ENCODE peak calls at places on chromosomes 1 and 21, in four cellular contexts. U is choroid plexus epithelial cell, C is endothelial cell, H is ovary. Q is an unnamed sample.

GRCh38 chr1:22024485-22025367 is 23.3 kb downstream of the CELA3A start:
- DNase-seq in U (peak), C (peak), H (peak), Q (peak)

GRCh38 chr1:91564888-91565700 is 64.4 kb downstream of the CDC7 start:
- DNase-seq in U (peak), C (no peak), H (no peak), Q (no peak)

GRCh38 chr1:151175910-151176309 is at the start of gene TMOD4:
- DNase-seq in U (peak), C (no peak), H (no peak), Q (no peak)

GRCh38 chr1:234518876-234519275 is 39.9 kb upstream of the TARBP1 start:
- DNase-seq in U (no peak), C (no peak), H (no peak), Q (no peak)

GRCh38 chr1:111725192-111725591 is 14.0 kb downstream of the INKA2 start:
- DNase-seq in U (no peak), C (no peak), H (no peak), Q (no peak)

GRCh38 chr1:155010211-155010918 is 7.8 kb downstream of the ZBTB7B start:
- DNase-seq in U (no peak), C (no peak), H (no peak), Q (no peak)

GRCh38 chr21:33543505-33544129 is 779 bp downstream of the SON start:
- DNase-seq in U (no peak), C (peak), H (no peak), Q (peak)

GRCh38 chr21:29586696-29587095 is 288.0 kb downstream of the BACH1 start:
- DNase-seq in U (peak), C (no peak), H (no peak), Q (no peak)

GRCh38 chr1:84702143-84702542 is 11.9 kb upstream of the SSX2IP start:
- DNase-seq in U (no peak), C (no peak), H (no peak), Q (no peak)

GRCh38 chr1:27235827-27236226 is 1.4 kb downstream of the WDTC1 start:
- DNase-seq in U (peak), C (no peak), H (no peak), Q (no peak)

GRCh38 chr1:243799908-243800307 is 50.1 kb downstream of the AKT3 start:
- DNase-seq in U (peak), C (no peak), H (no peak), Q (no peak)

GRCh38 chr1:223444411-223444810 is 51.2 kb downstream of the CCDC185 start:
- DNase-seq in U (no peak), C (no peak), H (no peak), Q (no peak)

GRCh38 chr1:175152006-175152652 is 40.4 kb downstream of the KIAA0040 start:
- DNase-seq in U (peak), C (peak), H (peak), Q (peak)

GRCh38 chr21:43306911-43307676 is 119.8 kb downstream of the SIK1 start:
- DNase-seq in U (peak), C (no peak), H (no peak), Q (no peak)

GRCh38 chr1:18139198-18139981 is 31.8 kb downstream of the IGSF21 start:
- DNase-seq in U (no peak), C (no peak), H (no peak), Q (no peak)

GRCh38 chr21:42036313-42036712 is 26.2 kb upstream of the ZBTB21 start:
- DNase-seq in U (no peak), C (no peak), H (no peak), Q (no peak)

GRCh38 chr21:44927587-44928461 is 7.1 kb upstream of the ITGB2 start:
- DNase-seq in U (peak), C (no peak), H (no peak), Q (no peak)

GRCh38 chr21:14686466-14687276 is 140.6 kb upstream of the SAMSN1 start:
- DNase-seq in U (peak), C (no peak), H (no peak), Q (no peak)

GRCh38 chr1:235424092-235424491 is 56.9 kb downstream of the TBCE start:
- DNase-seq in U (no peak), C (no peak), H (no peak), Q (no peak)

GRCh38 chr1:156458181-156458503 is 42.4 kb downstream of the MEF2D start:
- DNase-seq in U (peak), C (no peak), H (no peak), Q (no peak)

GRCh38 chr1:21638531-21639341 is 30.4 kb downstream of the RAP1GAP start:
- DNase-seq in U (peak), C (no peak), H (no peak), Q (no peak)

GRCh38 chr1:25204797-25205441 is 27.4 kb downstream of the SYF2 start:
- DNase-seq in U (peak), C (no peak), H (no peak), Q (peak)

GRCh38 chr1:30662291-30662840 is 61.0 kb downstream of the MATN1 start:
- DNase-seq in U (no peak), C (no peak), H (no peak), Q (no peak)

GRCh38 chr1:22710688-22711024 is at the start of gene EPHB2:
- DNase-seq in U (no peak), C (no peak), H (peak), Q (no peak)

GRCh38 chr21:34702341-34702807 is 33.6 kb downstream of the CLIC6 start:
- DNase-seq in U (peak), C (no peak), H (no peak), Q (no peak)
- TF ChIP-seq CTCF in U (no peak), C (no peak), H (no peak), Q (no peak)

GRCh38 chr1:229848762-229849677 is 218.0 kb upstream of the GALNT2 start:
- DNase-seq in U (peak), C (peak), H (no peak), Q (no peak)
- TF ChIP-seq CTCF in U (peak), C (peak), H (no peak), Q (peak)

GRCh38 chr1:168365719-168366474 is 85.2 kb downstream of the TBX19 start:
- DNase-seq in U (peak), C (no peak), H (no peak), Q (no peak)
- TF ChIP-seq CTCF in U (peak), C (peak), H (no peak), Q (no peak)

DNA sequence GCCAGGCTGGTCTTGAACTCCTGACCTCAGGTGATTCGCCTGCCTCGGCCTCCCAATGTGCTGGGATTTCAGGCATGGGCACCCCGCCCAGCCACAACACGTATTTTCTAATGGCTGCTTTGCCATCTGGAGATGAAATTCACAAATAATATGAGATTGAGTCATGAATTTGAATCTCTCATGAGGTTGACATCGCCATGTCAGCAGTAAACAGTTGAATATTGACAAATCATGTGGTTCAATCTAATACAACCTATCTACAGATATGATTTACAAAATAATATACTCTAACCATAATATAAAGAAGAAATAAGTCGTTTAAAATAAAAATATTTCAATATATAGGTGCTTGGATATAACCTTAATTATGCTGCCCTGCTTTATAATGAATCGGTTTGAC is 42.1 kb downstream of the MYOM3 start:
- DNase-seq in U (no peak), C (no peak), H (no peak), Q (no peak)
- TF ChIP-seq CTCF in U (no peak), C (no peak), H (no peak), Q (no peak)

GRCh38 chr1:236560213-236560771 is 36.5 kb downstream of the LGALS8 start:
- DNase-seq in U (no peak), C (no peak), H (no peak), Q (no peak)
- TF ChIP-seq CTCF in U (peak), C (no peak), H (no peak), Q (peak)

GRCh38 chr1:41023279-41023990 is 1.9 kb upstream of the SLFNL1 start:
- DNase-seq in U (peak), C (no peak), H (no peak), Q (no peak)
- TF ChIP-seq CTCF in U (peak), C (peak), H (no peak), Q (peak)

DNA sequence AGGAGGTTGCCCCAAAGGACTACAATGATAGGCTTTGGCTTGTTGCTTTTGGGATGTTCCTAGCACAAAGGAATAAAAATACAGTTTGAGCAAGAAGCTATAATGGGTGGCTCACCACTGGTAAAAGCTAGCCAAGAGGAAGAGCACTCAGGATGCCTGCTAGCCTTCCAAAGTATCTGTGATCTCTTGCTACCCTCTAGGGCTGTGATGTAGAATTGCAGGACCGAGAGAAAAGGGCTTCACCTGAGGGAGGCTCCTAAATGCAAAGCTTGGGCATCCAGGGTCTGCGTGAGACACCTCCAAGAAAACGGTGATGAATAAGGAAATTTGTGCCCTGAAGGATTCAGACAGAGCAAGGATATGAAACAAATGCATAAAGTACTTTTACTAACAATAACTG is 17.7 kb downstream of the IVL start:
- DNase-seq in U (no peak), C (no peak), H (no peak), Q (peak)
- TF ChIP-seq CTCF in U (no peak), C (no peak), H (no peak), Q (peak)

GRCh38 chr1:242455052-242455361 is 69.5 kb downstream of the PLD5 start:
- DNase-seq in U (no peak), C (no peak), H (no peak), Q (no peak)
- TF ChIP-seq CTCF in U (no peak), C (no peak), H (no peak), Q (no peak)

GRCh38 chr1:203351037-203351625 is at the start of gene FMOD:
- DNase-seq in U (peak), C (no peak), H (peak), Q (no peak)
- TF ChIP-seq CTCF in U (peak), C (no peak), H (no peak), Q (no peak)

GRCh38 chr21:28336299-28336698 is 656.4 kb downstream of the LTN1 start:
- DNase-seq in U (peak), C (no peak), H (peak), Q (peak)
- TF ChIP-seq CTCF in U (peak), C (peak), H (peak), Q (peak)